ENCODE peak calls at places on chromosome 6, in nine cellular contexts. J is activated T-cell treated with anti-CD3 and anti-CD28 coated beads for 24 hours; Z is H9; T is CD4-positive, alpha-beta T cell; R is endothelial cell; I is cardiac fibroblast; E is heart right ventricle; K is mucosa of descending colon; H is hippocampal formation. X is an unnamed sample.

GRCh38 chr6:80403365-80403764 is 296.9 kb downstream of the BCKDHB start:
- DNase-seq in J (no peak), I (no peak), H (no peak), K (no peak), T (no peak), R (no peak), E (no peak), Z (no peak), X (no peak)

GRCh38 chr6:111709615-111710398 is 104.1 kb upstream of the TRAF3IP2 start:
- DNase-seq in J (peak; percentile 49), I (peak; percentile 88), T (peak; percentile 39), K (peak; percentile 71), R (peak; percentile 45), H (peak; percentile 89), E (peak; percentile 41), Z (peak; percentile 43), X (peak; percentile 64)

GRCh38 chr6:16270178-16270794 is 31.9 kb downstream of the GMPR start:
- DNase-seq in T (no peak), J (no peak), H (no peak), Z (no peak), I (no peak), K (no peak), E (no peak), R (no peak), X (no peak)

GRCh38 chr6:139135578-139136545 is 982 bp downstream of the HECA start:
- DNase-seq in J (peak; percentile 39), I (no peak), Z (no peak), K (peak; percentile 77), R (peak; percentile 46), E (peak; percentile 80), T (peak; percentile 59), H (no peak), X (peak; percentile 36)

GRCh38 chr6:112806163-112806900 is 459.2 kb downstream of the RFPL4B start:
- DNase-seq in R (no peak), K (no peak), J (no peak), T (no peak), E (no peak), Z (no peak), H (no peak), I (no peak), X (no peak)

GRCh38 chr6:52253494-52253893 is 9.2 kb upstream of the IL17F start:
- DNase-seq in J (peak; percentile 23), T (no peak), H (no peak), E (no peak), Z (no peak), K (no peak), I (no peak), R (no peak), X (no peak)

GRCh38 chr6:3340891-3341290 is 82.1 kb downstream of the PSMG4 start:
- DNase-seq in Z (no peak), T (no peak), I (peak; percentile 58), J (no peak), K (no peak), R (no peak), H (no peak), E (no peak), X (no peak)

GRCh38 chr6:73339340-73339739 is 14.7 kb downstream of the DPPA5 start:
- DNase-seq in R (no peak), K (no peak), T (no peak), E (no peak), Z (peak; percentile 39), I (no peak), J (no peak), H (no peak), X (no peak)

GRCh38 chr6:3280866-3281465 is 22.2 kb downstream of the PSMG4 start:
- DNase-seq in Z (no peak), J (no peak), R (no peak), E (no peak), H (no peak), K (no peak), I (no peak), T (no peak), X (no peak)

GRCh38 chr6:90336591-90336990 is 39.9 kb upstream of the BACH2 start:
- DNase-seq in K (no peak), Z (no peak), E (no peak), J (no peak), I (no peak), T (no peak), H (no peak), R (no peak), X (no peak)

X was measured in DND-41.